ENCODE peak calls at places on chromosomes 6 and 20, in six cellular contexts. L is sigmoid colon, N is H1, S is DND-41, Q is OCI-LY7, J is neural progenitor cell. M is an unnamed sample. For H3K4me1, the result is how much of the 10 kb centered on the place peaks cover.

GRCh38 chr6:144657691-144658090 is 372.6 kb downstream of the UTRN start:
- DNase-seq in J (no peak), S (no peak), L (no peak), Q (no peak), N (no peak), M (no peak)

GRCh38 chr6:150016324-150017185 is 8.8 kb downstream of the RAET1L start:
- DNase-seq in Q (peak), L (no peak), S (peak), J (peak), N (no peak), M (peak)

GRCh38 chr6:112563368-112563767 is 216.2 kb downstream of the RFPL4B start:
- DNase-seq in S (no peak), L (no peak), N (peak), Q (no peak), J (no peak), M (no peak)

GRCh38 chr6:74410630-74411029 is 714.6 kb downstream of the CD109 start:
- DNase-seq in L (no peak), J (no peak), N (no peak), S (no peak), Q (no peak), M (no peak)

GRCh38 chr6:1525364-1526038 is 84.2 kb upstream of the FOXC1 start:
- DNase-seq in J (no peak), N (no peak), L (no peak), S (no peak), Q (no peak), M (no peak)

GRCh38 chr20:11261533-11262000 is 587.8 kb upstream of the JAG1 start:
- DNase-seq in N (no peak), J (no peak), L (no peak), S (no peak), Q (no peak), M (no peak)

GRCh38 chr6:138844203-138844602 is 48.3 kb downstream of the ECT2L start:
- DNase-seq in L (no peak), J (peak), N (no peak), Q (no peak), S (no peak), M (no peak)

GRCh38 chr20:60345106-60345505 is 386.9 kb downstream of the CDH26 start:
- DNase-seq in J (no peak), S (no peak), N (no peak), L (no peak), Q (no peak), M (no peak)

GRCh38 chr6:124200661-124201060 is 397.0 kb downstream of the NKAIN2 start:
- DNase-seq in Q (no peak), N (no peak), L (no peak), J (no peak), S (no peak), M (no peak)

GRCh38 chr6:57328074-57328473 is 10.6 kb downstream of the PRIM2 start:
- DNase-seq in S (no peak), L (no peak), J (no peak), Q (no peak), N (no peak), M (no peak)

GRCh38 chr6:151044465-151045441 is 179.3 kb downstream of the MTHFD1L start:
- DNase-seq in J (peak), Q (no peak), L (peak), S (no peak), N (no peak), M (peak)

GRCh38 chr20:10686356-10687169 is 12.8 kb upstream of the JAG1 start:
- DNase-seq in N (no peak), J (peak), Q (no peak), S (no peak), L (no peak), M (no peak)

GRCh38 chr6:13946506-13946905 is 21.8 kb downstream of the RNF182 start:
- DNase-seq in L (no peak), N (no peak), S (no peak), Q (no peak), J (no peak), M (no peak)

GRCh38 chr6:146666909-146667308 is 68.1 kb downstream of the ADGB start:
- DNase-seq in J (no peak), Q (no peak), N (no peak), L (no peak), S (no peak), M (no peak)

GRCh38 chr6:7505196-7505699 is 36.2 kb upstream of the DSP start:
- DNase-seq in L (no peak), Q (no peak), S (no peak), N (peak), J (peak), M (no peak)

GRCh38 chr6:136887899-136888298 is 34.2 kb upstream of the SLC35D3 start:
- DNase-seq in Q (no peak), L (no peak), S (no peak), N (no peak), J (no peak), M (no peak)

GRCh38 chr6:158047563-158048323 is 66.1 kb downstream of the SYNJ2 start:
- DNase-seq in S (no peak), Q (no peak), J (no peak), N (no peak), L (no peak), M (no peak)

GRCh38 chr6:34602318-34603111 is 46.4 kb upstream of the SPDEF start:
- DNase-seq in Q (no peak), S (no peak), L (no peak), N (no peak), J (no peak), M (no peak)

GRCh38 chr6:19549109-19549508 is 288.1 kb upstream of the ID4 start:
- DNase-seq in J (no peak), S (no peak), Q (peak), N (no peak), L (no peak), M (no peak)

GRCh38 chr20:40489886-40490285 is 199.2 kb downstream of the MAFB start:
- DNase-seq in Q (no peak), N (no peak), L (no peak), J (no peak), S (no peak), M (no peak)

GRCh38 chr6:169397684-169398083 is 144.0 kb upstream of the THBS2 start:
- DNase-seq in S (no peak), N (no peak), L (no peak), J (no peak), Q (no peak), M (no peak)

GRCh38 chr6:102841055-102841454 is 1447.5 kb downstream of the GRIK2 start:
- DNase-seq in Q (no peak), S (no peak), L (no peak), N (no peak), J (no peak), M (no peak)

GRCh38 chr6:133394630-133395029 is 153.5 kb downstream of the EYA4 start:
- DNase-seq in S (no peak), Q (no peak), L (no peak), N (no peak), J (no peak), M (no peak)

GRCh38 chr20:5821627-5822215 is 71.5 kb downstream of the SHLD1 start:
- DNase-seq in L (no peak), N (no peak), S (no peak), Q (no peak), J (no peak), M (no peak)

GRCh38 chr6:166420351-166420750 is 37.6 kb upstream of the MPC1 start:
- DNase-seq in Q (no peak), S (no peak), J (no peak), N (no peak), L (no peak), M (no peak)

GRCh38 chr6:108693406-108694154 is 132.9 kb downstream of the FOXO3 start:
- DNase-seq in J (no peak), Q (no peak), L (no peak), N (no peak), S (no peak), M (no peak)

GRCh38 chr6:15322781-15323536 is 77.1 kb downstream of the JARID2 start:
- DNase-seq in L (no peak), Q (no peak), N (no peak), S (no peak), J (no peak), M (no peak)

GRCh38 chr20:57695012-57695411 is 14.8 kb downstream of the PMEPA1 start:
- DNase-seq in J (no peak), L (no peak), Q (no peak), S (no peak), N (no peak), M (no peak)

GRCh38 chr6:37456816-37457560 is 24.0 kb downstream of the CMTR1 start:
- DNase-seq in N (no peak), S (no peak), L (peak), J (no peak), Q (no peak), M (no peak)

GRCh38 chr6:71194730-71195129 is 93.9 kb upstream of the OGFRL1 start:
- DNase-seq in Q (no peak), S (no peak), J (no peak), N (no peak), L (no peak), M (no peak)

GRCh38 chr6:34391711-34392496 is 565 bp downstream of the NUDT3 start:
- DNase-seq in N (no peak), L (peak), Q (peak), J (peak), S (peak), M (peak)

GRCh38 chr20:19260412-19261090 is 48.1 kb downstream of the SLC24A3 start:
- DNase-seq in L (no peak), S (no peak), N (no peak), J (no peak), Q (no peak), M (no peak)

GRCh38 chr6:124955108-124955851 is 7.0 kb upstream of the RNF217 start:
- DNase-seq in Q (no peak), S (no peak), J (peak), N (no peak), L (no peak), M (no peak)

GRCh38 chr20:52552181-52552872 is 360.7 kb upstream of the ZFP64 start:
- DNase-seq in N (no peak), J (no peak), Q (no peak), S (no peak), L (no peak), M (no peak)

GRCh38 chr6:38933426-38933825 is 115.2 kb upstream of the GLP1R start:
- DNase-seq in J (no peak), L (no peak), S (no peak), Q (no peak), N (no peak), M (no peak)
- TF ChIP-seq CTCF in J (no peak), L (no peak), S (peak), Q (peak), N (peak), M (no peak)

GRCh38 chr6:93177918-93178317 is 241.4 kb downstream of the EPHA7 start:
- DNase-seq in L (no peak), J (no peak), Q (peak), N (no peak), S (no peak), M (no peak)
- H3K4me3 ChIP-seq in L (no peak), J (no peak), Q (peak), N (no peak), S (no peak), M (no peak)

DNA sequence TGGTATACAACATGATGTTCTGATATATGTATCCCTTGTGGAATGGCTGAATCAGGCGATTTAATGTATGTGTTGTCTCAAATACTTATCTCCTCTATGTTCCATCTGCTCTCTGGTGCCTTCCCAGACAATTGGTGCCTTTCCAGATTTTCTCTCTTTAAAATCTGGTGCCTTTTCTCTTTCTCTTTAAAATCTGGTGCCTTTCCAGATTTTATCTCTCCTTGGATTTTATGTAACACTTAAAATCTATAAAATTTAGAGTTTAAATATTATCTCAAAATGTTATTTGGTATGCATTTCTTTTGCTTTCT is 116.3 kb downstream of the KIF13A start:
- DNase-seq in Q (no peak), J (no peak), S (no peak), L (no peak), N (no peak), M (no peak)
- H3K4me1 ChIP-seq in Q (under half), J (under half), S (under half), L (half or more), N (under half), M (under half)

GRCh38 chr6:43386492-43386891 is 17.0 kb upstream of the ZNF318 start:
- DNase-seq in Q (no peak), L (no peak), S (no peak), J (peak), N (no peak), M (no peak)
- TF ChIP-seq CTCF in Q (peak), L (peak), S (peak), J (peak), N (peak), M (no peak)

DNA sequence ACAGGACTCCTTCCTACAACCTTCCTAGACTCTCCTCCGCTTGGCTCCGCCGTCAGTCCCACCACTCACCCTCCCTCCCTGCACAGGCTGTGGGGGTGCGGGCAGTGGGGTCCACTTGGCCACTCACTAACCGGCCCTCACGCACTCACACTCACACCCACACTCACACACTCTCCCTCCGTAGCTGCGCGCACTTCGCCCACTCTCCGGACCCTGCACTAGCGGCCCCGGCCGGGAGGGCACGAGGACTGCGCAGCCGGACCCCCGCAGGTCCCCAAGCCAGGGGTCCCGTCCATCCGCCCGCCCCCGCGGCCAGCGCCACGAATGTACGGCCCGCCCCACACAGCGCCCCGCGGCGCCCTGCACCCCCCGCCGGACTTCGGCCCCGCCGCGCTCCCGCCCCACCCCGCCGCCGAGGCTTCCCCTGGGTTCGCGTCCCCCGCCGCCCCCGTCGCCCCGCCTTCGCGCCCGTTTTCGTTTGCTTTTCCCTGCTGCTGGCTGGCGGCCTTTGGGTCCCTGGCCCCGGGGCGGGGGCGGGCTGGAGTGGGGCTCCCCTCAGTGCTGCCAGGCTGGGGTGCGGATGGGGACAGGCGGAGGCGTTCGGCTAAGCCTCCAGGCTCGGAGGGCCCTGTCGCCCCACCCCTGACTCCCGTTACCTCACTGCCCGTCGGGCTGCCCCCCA is 23.0 kb upstream of the SLC22A7 start:
- DNase-seq in S (no peak), Q (no peak), N (no peak), J (peak), L (no peak), M (no peak)
- H3K4me3 ChIP-seq in S (no peak), Q (no peak), N (peak), J (peak), L (peak), M (peak)

DNA sequence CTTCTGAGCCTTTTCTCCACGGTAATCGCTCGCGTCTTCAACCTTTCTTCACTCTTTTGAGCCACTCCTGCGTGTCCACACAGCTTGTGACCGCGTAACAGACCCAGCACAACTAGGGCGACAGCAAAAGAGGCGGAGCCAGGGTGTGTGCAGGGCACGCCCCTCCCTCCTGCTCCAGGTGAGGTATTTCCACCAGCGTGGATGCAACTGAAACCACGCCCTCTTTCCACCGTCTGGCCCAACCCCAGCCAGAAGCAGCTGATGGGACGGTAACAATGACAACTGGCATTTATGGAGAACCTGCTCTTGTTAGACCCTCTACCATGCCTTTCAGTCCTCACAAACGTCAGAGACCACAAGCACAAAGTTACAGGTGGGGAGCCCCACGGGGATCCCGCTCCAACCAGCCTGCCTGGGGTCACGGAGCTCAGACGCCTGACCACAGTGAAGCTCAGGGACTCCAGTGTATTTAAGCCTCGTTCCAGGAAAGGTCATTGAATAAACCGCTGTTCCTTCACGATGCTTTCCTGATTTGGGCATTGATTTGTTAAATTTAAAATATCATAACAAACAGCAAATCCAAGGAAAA is 2.0 kb downstream of the PXDC1 start:
- DNase-seq in N (no peak), Q (no peak), J (no peak), S (no peak), L (no peak), M (no peak)
- H3K4me1 ChIP-seq in N (under half), Q (under half), J (under half), S (under half), L (half or more), M (half or more)

GRCh38 chr20:54020868-54021267 is 49.5 kb downstream of the BCAS1 start:
- DNase-seq in N (no peak), L (no peak), S (no peak), Q (no peak), J (no peak), M (no peak)
- TF ChIP-seq CTCF in N (no peak), L (no peak), S (no peak), Q (no peak), J (no peak), M (no peak)

DNA sequence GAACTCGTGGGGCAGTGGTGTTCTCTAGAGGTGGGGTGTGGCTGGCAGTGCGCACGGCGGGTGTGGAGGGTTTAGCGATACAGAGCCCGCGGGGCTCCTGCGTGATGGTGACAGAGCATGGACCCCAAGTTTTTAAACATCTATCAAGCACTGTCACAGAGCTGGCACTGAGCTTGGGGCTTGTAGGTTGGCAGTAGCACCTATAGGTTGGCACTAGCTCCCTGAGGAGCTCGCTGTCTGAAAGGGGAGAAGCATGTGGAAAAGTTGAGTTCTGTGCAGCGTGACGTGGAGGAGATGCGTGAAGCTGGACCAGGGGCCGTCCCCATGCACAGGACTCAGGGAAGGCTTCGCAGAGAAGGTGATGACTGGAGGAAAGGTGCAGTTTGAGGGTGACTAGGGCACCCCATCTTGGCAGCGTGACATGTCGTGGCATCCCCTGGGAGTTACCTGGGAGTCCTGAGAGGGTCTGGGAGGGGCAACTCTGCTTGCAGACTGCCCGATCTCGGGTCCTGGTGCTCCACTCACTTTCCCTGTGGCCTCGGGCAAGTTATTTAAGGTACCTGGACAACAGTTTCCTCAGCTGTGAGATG is 122.0 kb downstream of the CDH4 start:
- DNase-seq in L (no peak), J (no peak), S (no peak), N (no peak), Q (no peak), M (peak)
- H3K4me3 ChIP-seq in L (no peak), J (no peak), S (no peak), N (no peak), Q (no peak), M (no peak)

GRCh38 chr20:50146214-50146613 is 7.3 kb downstream of the PEDS1 start:
- DNase-seq in N (no peak), S (no peak), J (no peak), Q (no peak), L (no peak), M (no peak)
- H3K4me1 ChIP-seq in N (under half), S (half or more), J (under half), Q (under half), L (half or more), M (under half)

GRCh38 chr6:97468981-97469380 is 186.0 kb upstream of the MMS22L start:
- DNase-seq in L (no peak), S (no peak), Q (no peak), N (no peak), J (no peak), M (no peak)

GRCh38 chr6:97469451-97469850 is 186.4 kb upstream of the MMS22L start:
- DNase-seq in J (no peak), N (no peak), Q (no peak), S (no peak), L (no peak), M (no peak)

GRCh38 chr6:97462944-97463343 is 179.9 kb upstream of the MMS22L start:
- DNase-seq in L (no peak), J (no peak), S (no peak), N (no peak), Q (no peak), M (no peak)

GRCh38 chr6:97462031-97462430 is 179.0 kb upstream of the MMS22L start:
- DNase-seq in Q (no peak), N (no peak), S (no peak), J (no peak), L (no peak), M (no peak)

DNA sequence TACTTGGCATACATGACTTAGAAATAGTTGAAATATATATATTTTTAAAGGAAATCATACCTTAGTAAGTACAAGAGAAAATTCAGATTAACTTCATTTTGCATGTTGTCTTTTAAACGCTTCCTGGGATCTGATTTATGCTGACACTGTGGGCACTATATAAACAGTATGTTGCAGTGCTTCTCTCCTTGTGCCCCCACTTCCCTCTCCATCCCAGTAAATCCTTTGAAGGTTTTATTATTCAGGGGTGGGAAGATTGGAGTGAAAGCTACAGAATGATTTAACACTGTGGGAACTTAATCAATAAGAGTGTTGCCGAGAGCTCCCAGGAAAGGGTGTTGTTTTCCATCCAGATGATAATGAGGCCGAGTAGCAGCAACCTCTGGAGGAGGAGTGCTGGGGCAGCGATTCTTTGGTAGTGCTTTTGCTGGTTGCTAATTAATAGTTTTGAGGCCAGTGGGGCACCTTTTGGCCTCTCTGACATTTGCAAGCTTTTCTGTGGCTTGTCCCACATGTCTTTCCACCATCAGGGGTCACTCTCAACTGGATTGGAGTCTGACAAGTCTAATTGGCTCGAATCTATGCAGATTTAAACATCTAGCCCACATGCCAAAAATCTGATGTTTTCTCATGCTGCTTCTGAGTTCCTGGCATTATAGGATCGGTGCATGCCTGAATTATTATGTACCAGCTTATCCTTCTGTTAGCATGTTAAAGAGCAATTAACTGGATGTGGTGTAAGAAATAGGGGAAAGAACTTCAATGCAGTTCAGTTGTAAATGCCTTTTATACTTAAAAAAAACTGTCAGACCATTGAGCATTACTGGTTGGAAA is 183.1 kb upstream of the MMS22L start:
- DNase-seq in S (no peak), Q (no peak), J (peak), L (no peak), N (peak), M (no peak)
- TF ChIP-seq CTCF in S (no peak), Q (no peak), J (peak), L (no peak), N (peak), M (no peak)